ENCODE peak calls at places on chromosomes 11 and 22, in eight cellular contexts. One of them, this sample, is unnamed.

GRCh38 chr11:65793144-65793581 is 6.3 kb downstream of the OVOL1 start:
- DNase-seq in A549: no peak
- DNase-seq in CD4-positive, alpha-beta memory T cell: no peak
- DNase-seq in PC-3: peak; percentile 92
- DNase-seq in heart left ventricle: no peak
- DNase-seq in tibial nerve: no peak
- DNase-seq in adrenal gland: no peak
- DNase-seq in stomach: peak; percentile 95
- DNase-seq in this sample: no peak

GRCh38 chr22:47052236-47053012 is 290.0 kb downstream of the TBC1D22A start:
- DNase-seq in PC-3: no peak
- DNase-seq in A549: no peak
- DNase-seq in stomach: no peak
- DNase-seq in tibial nerve: no peak
- DNase-seq in heart left ventricle: no peak
- DNase-seq in adrenal gland: no peak
- DNase-seq in CD4-positive, alpha-beta memory T cell: no peak
- DNase-seq in this sample: no peak

GRCh38 chr11:13110929-13111812 is 102.1 kb downstream of the RASSF10 start:
- DNase-seq in tibial nerve: no peak
- DNase-seq in heart left ventricle: peak; percentile 64
- DNase-seq in A549: peak; percentile 64
- DNase-seq in adrenal gland: no peak
- DNase-seq in PC-3: peak; percentile 71
- DNase-seq in CD4-positive, alpha-beta memory T cell: no peak
- DNase-seq in stomach: no peak
- DNase-seq in this sample: no peak

GRCh38 chr11:114821626-114822025 is 143.3 kb downstream of the NXPE2 start:
- DNase-seq in heart left ventricle: no peak
- DNase-seq in stomach: no peak
- DNase-seq in A549: no peak
- DNase-seq in PC-3: peak; percentile 24
- DNase-seq in tibial nerve: no peak
- DNase-seq in CD4-positive, alpha-beta memory T cell: no peak
- DNase-seq in adrenal gland: peak; percentile 73
- DNase-seq in this sample: no peak

GRCh38 chr11:13429836-13430235 is 33.2 kb downstream of the BTBD10 start:
- DNase-seq in CD4-positive, alpha-beta memory T cell: no peak
- DNase-seq in adrenal gland: no peak
- DNase-seq in PC-3: no peak
- DNase-seq in stomach: no peak
- DNase-seq in heart left ventricle: no peak
- DNase-seq in tibial nerve: no peak
- DNase-seq in A549: no peak
- DNase-seq in this sample: no peak

GRCh38 chr11:72787262-72788104 is 6.4 kb downstream of the STARD10 start:
- DNase-seq in heart left ventricle: no peak
- DNase-seq in adrenal gland: no peak
- DNase-seq in PC-3: no peak
- DNase-seq in stomach: no peak
- DNase-seq in tibial nerve: no peak
- DNase-seq in CD4-positive, alpha-beta memory T cell: no peak
- DNase-seq in A549: no peak
- DNase-seq in this sample: no peak

GRCh38 chr22:17974087-17974486 is 50.3 kb downstream of the MICAL3 start:
- DNase-seq in A549: no peak
- DNase-seq in heart left ventricle: no peak
- DNase-seq in CD4-positive, alpha-beta memory T cell: no peak
- DNase-seq in PC-3: no peak
- DNase-seq in stomach: no peak
- DNase-seq in adrenal gland: no peak
- DNase-seq in tibial nerve: no peak
- DNase-seq in this sample: no peak

GRCh38 chr11:7570938-7571337 is 57.1 kb downstream of the PPFIBP2 start:
- DNase-seq in A549: no peak
- DNase-seq in heart left ventricle: no peak
- DNase-seq in stomach: no peak
- DNase-seq in CD4-positive, alpha-beta memory T cell: no peak
- DNase-seq in tibial nerve: no peak
- DNase-seq in PC-3: no peak
- DNase-seq in adrenal gland: no peak
- DNase-seq in this sample: no peak

GRCh38 chr11:134580635-134581025 is 168.6 kb upstream of the B3GAT1 start:
- DNase-seq in tibial nerve: no peak
- DNase-seq in A549: no peak
- DNase-seq in heart left ventricle: no peak
- DNase-seq in adrenal gland: no peak
- DNase-seq in PC-3: no peak
- DNase-seq in CD4-positive, alpha-beta memory T cell: no peak
- DNase-seq in stomach: no peak
- DNase-seq in this sample: no peak

GRCh38 chr11:66915866-66916265 is 42.3 kb downstream of the PC start:
- DNase-seq in stomach: no peak
- DNase-seq in CD4-positive, alpha-beta memory T cell: no peak
- DNase-seq in adrenal gland: no peak
- DNase-seq in tibial nerve: no peak
- DNase-seq in PC-3: no peak
- DNase-seq in A549: no peak
- DNase-seq in heart left ventricle: no peak
- DNase-seq in this sample: no peak

GRCh38 chr11:87736928-87737327 is 438.3 kb downstream of the RAB38 start:
- DNase-seq in CD4-positive, alpha-beta memory T cell: no peak
- DNase-seq in tibial nerve: no peak
- DNase-seq in adrenal gland: no peak
- DNase-seq in stomach: no peak
- DNase-seq in A549: no peak
- DNase-seq in heart left ventricle: no peak
- DNase-seq in PC-3: no peak
- DNase-seq in this sample: no peak

GRCh38 chr11:2547806-2548205 is 103.0 kb downstream of the KCNQ1 start:
- DNase-seq in stomach: no peak
- DNase-seq in adrenal gland: peak; percentile 87
- DNase-seq in heart left ventricle: no peak
- DNase-seq in A549: no peak
- DNase-seq in PC-3: no peak
- DNase-seq in tibial nerve: peak; percentile 11
- DNase-seq in CD4-positive, alpha-beta memory T cell: no peak
- DNase-seq in this sample: no peak

GRCh38 chr11:132632641-132633124 is 899.6 kb downstream of the OPCML start:
- DNase-seq in PC-3: peak; percentile 65
- DNase-seq in stomach: no peak
- DNase-seq in A549: peak; percentile 7
- DNase-seq in CD4-positive, alpha-beta memory T cell: no peak
- DNase-seq in tibial nerve: no peak
- DNase-seq in heart left ventricle: no peak
- DNase-seq in adrenal gland: no peak
- DNase-seq in this sample: no peak

GRCh38 chr11:31412946-31413345 is 43.3 kb downstream of the DNAJC24 start:
- DNase-seq in PC-3: peak; percentile 32
- DNase-seq in tibial nerve: no peak
- DNase-seq in heart left ventricle: no peak
- DNase-seq in stomach: no peak
- DNase-seq in A549: no peak
- DNase-seq in adrenal gland: no peak
- DNase-seq in CD4-positive, alpha-beta memory T cell: no peak
- DNase-seq in this sample: no peak

GRCh38 chr11:102005306-102005705 is 41.9 kb upstream of the CFAP300 start:
- DNase-seq in A549: no peak
- DNase-seq in adrenal gland: no peak
- DNase-seq in tibial nerve: no peak
- DNase-seq in heart left ventricle: no peak
- DNase-seq in stomach: no peak
- DNase-seq in CD4-positive, alpha-beta memory T cell: no peak
- DNase-seq in PC-3: no peak
- DNase-seq in this sample: peak; percentile 36

GRCh38 chr11:102010776-102011500 is 36.3 kb upstream of the CFAP300 start:
- DNase-seq in CD4-positive, alpha-beta memory T cell: no peak
- DNase-seq in A549: peak; percentile 77
- DNase-seq in PC-3: peak; percentile 99
- DNase-seq in adrenal gland: peak; percentile 83
- DNase-seq in heart left ventricle: peak; percentile 42
- DNase-seq in stomach: peak; percentile 67
- DNase-seq in tibial nerve: peak; percentile 33
- DNase-seq in this sample: peak; percentile 86

GRCh38 chr11:102006835-102007566 is 40.2 kb upstream of the CFAP300 start:
- DNase-seq in heart left ventricle: no peak
- DNase-seq in CD4-positive, alpha-beta memory T cell: no peak
- DNase-seq in A549: peak; percentile 68
- DNase-seq in adrenal gland: no peak
- DNase-seq in PC-3: peak; percentile 67
- DNase-seq in tibial nerve: no peak
- DNase-seq in stomach: peak; percentile 70
- DNase-seq in this sample: no peak

GRCh38 chr11:102004220-102004619 is 43.0 kb upstream of the CFAP300 start:
- DNase-seq in stomach: no peak
- DNase-seq in tibial nerve: no peak
- DNase-seq in A549: no peak
- DNase-seq in PC-3: no peak
- DNase-seq in adrenal gland: no peak
- DNase-seq in heart left ventricle: no peak
- DNase-seq in CD4-positive, alpha-beta memory T cell: peak; percentile 9
- DNase-seq in this sample: no peak

DNA sequence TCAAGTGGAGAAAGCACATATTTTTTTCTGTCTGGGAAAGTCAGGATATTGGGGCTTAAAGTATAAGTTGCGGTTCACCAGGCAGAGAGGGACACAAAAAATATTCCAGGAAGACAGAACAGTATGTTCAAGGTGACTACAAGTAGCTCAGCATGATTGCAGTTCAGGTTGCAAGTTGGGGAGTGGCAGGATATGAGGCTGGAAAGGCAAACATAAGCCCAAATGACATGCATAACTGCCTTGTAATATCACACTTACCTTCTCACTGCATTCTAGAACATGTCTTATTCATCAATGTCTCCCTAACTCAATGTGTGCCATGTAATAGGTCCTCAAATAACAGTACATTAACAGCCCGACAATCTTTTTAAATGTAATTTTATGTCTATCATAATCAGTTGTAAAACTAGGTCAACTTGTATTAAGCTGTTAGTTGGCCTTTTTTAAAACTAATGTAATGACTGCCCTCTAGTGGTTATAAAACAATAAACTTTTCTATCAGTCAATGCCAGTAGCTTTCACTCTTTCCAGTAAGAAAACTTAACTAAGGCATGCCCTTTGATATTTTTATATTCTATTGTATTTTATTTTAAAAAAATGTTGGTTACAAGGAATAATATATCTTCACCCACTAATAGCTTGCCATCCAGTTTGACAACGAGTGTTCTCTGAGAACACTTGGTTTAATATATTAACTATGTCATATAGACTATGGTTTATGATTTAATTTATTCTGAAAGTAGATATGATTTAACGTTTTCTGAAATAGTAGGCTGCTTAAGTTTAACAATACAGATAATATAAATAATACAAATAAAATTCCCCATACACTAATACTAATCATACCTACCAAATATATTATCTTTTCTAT is 39.4 kb upstream of the CFAP300 start:
- DNase-seq in adrenal gland: no peak
- DNase-seq in PC-3: peak; percentile 96
- DNase-seq in CD4-positive, alpha-beta memory T cell: peak; percentile 48
- DNase-seq in stomach: peak; percentile 50
- DNase-seq in tibial nerve: no peak
- DNase-seq in A549: peak; percentile 95
- DNase-seq in heart left ventricle: no peak
- DNase-seq in this sample: peak; percentile 77
- H3K4me3 ChIP-seq in adrenal gland: no peak overlapping the region
- H3K4me3 ChIP-seq in PC-3: peak overlapping the region; percentile 41
- H3K4me3 ChIP-seq in CD4-positive, alpha-beta memory T cell: no peak overlapping the region
- H3K4me3 ChIP-seq in stomach: no peak overlapping the region
- H3K4me3 ChIP-seq in tibial nerve: no peak overlapping the region
- H3K4me3 ChIP-seq in A549: no peak overlapping the region
- H3K4me3 ChIP-seq in heart left ventricle: no peak overlapping the region
- H3K4me3 ChIP-seq in this sample: no peak overlapping the region

DNA sequence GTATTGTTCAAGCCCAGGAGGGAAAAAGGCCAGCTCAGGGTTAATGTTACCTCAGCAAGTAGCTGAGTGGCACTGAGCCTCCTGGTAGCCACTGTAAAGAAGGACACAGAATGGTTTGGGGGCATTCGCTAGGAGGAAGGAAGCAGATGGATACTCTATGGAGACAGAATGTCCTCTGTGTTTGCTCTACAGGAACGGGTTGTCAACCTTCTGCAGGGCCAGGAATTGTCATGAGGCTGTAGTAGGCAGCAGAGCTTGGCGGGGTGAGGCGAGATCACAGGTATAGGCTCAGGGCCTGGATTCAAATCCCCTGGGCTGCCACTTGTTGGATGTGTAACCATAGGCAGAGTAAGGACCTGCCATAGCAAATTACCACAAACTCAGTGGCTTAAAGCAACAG is 3.0 kb upstream of the LRRC75B start:
- DNase-seq in A549: no peak
- DNase-seq in PC-3: no peak
- DNase-seq in CD4-positive, alpha-beta memory T cell: no peak
- DNase-seq in heart left ventricle: no peak
- DNase-seq in stomach: no peak
- DNase-seq in tibial nerve: no peak
- DNase-seq in adrenal gland: no peak
- DNase-seq in this sample: no peak
- H3K4me1 ChIP-seq in A549: peaks cover 31% of the 10 kb centered on the region
- H3K4me1 ChIP-seq in PC-3: no peaks in the 10 kb centered on the region
- H3K4me1 ChIP-seq in CD4-positive, alpha-beta memory T cell: peaks cover 4% of the 10 kb centered on the region
- H3K4me1 ChIP-seq in heart left ventricle: peaks cover 13% of the 10 kb centered on the region
- H3K4me1 ChIP-seq in stomach: peaks cover 34% of the 10 kb centered on the region
- H3K4me1 ChIP-seq in tibial nerve: no peaks in the 10 kb centered on the region
- H3K4me1 ChIP-seq in adrenal gland: peaks cover 4% of the 10 kb centered on the region
- H3K4me1 ChIP-seq in this sample: peaks cover 4% of the 10 kb centered on the region

DNA sequence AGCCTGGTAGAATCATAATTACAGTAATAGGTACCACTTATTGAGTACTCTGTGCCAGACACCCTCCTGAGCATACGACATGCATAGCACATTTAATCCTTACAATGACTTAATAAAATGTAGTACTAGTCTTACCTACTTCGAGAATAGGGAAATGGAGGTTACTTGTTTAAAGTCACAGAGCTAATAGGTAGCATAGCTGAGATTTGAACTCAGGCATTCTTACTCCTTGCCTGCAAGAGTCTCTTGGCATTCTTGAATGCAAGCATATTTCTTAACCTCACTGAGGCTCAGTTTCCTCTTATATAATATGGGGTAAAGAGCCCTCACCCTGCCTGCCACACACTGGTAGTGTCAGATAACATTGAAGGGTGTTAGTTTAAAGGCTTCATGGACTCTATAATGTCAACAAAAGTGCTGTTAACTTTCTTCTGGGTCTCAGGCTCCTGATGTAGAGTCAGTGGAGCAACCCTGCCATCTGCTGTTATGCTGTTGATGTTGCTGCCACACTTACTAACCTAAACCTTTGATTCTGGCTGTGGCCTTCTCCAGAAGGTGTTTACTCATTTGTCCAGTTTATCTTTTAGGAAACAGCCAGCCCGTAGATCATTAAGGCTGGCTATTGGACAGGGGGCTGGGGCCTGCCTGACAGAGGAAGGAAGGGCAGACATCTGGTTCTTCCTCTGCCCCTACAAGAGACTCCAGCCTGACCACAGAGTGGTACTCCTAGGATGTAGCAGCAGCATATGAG is 18.9 kb downstream of the LIMK2 start:
- DNase-seq in CD4-positive, alpha-beta memory T cell: peak; percentile 63
- DNase-seq in PC-3: peak; percentile 42
- DNase-seq in adrenal gland: peak; percentile 70
- DNase-seq in stomach: peak; percentile 68
- DNase-seq in A549: peak; percentile 40
- DNase-seq in heart left ventricle: peak; percentile 46
- DNase-seq in tibial nerve: no peak
- DNase-seq in this sample: no peak
- H3K4me3 ChIP-seq in CD4-positive, alpha-beta memory T cell: no peak overlapping the region
- H3K4me3 ChIP-seq in PC-3: no peak overlapping the region
- H3K4me3 ChIP-seq in adrenal gland: no peak overlapping the region
- H3K4me3 ChIP-seq in stomach: no peak overlapping the region
- H3K4me3 ChIP-seq in A549: no peak overlapping the region
- H3K4me3 ChIP-seq in heart left ventricle: no peak overlapping the region
- H3K4me3 ChIP-seq in tibial nerve: no peak overlapping the region
- H3K4me3 ChIP-seq in this sample: no peak overlapping the region

GRCh38 chr22:37965940-37966664 is 12.6 kb downstream of the POLR2F start:
- DNase-seq in adrenal gland: no peak
- DNase-seq in A549: no peak
- DNase-seq in PC-3: no peak
- DNase-seq in tibial nerve: no peak
- DNase-seq in CD4-positive, alpha-beta memory T cell: no peak
- DNase-seq in stomach: no peak
- DNase-seq in heart left ventricle: no peak
- DNase-seq in this sample: no peak
- H3K4me1 ChIP-seq in adrenal gland: no peaks in the 10 kb centered on the region
- H3K4me1 ChIP-seq in A549: no peaks in the 10 kb centered on the region
- H3K4me1 ChIP-seq in PC-3: no peaks in the 10 kb centered on the region
- H3K4me1 ChIP-seq in tibial nerve: no peaks in the 10 kb centered on the region
- H3K4me1 ChIP-seq in CD4-positive, alpha-beta memory T cell: no peaks in the 10 kb centered on the region
- H3K4me1 ChIP-seq in stomach: no peaks in the 10 kb centered on the region
- H3K4me1 ChIP-seq in heart left ventricle: peaks cover 19% of the 10 kb centered on the region
- H3K4me1 ChIP-seq in this sample: no peaks in the 10 kb centered on the region

This sample was measured in HAP-1.